ENCODE peak calls at places on chromosomes 1 and 21, in four cellular contexts. E, C, G and O are unnamed samples.

GRCh38 chr1:234585333-234586055 is 24.5 kb downstream of the IRF2BP2 start:
- DNase-seq in E (no peak), C (no peak), G (no peak), O (no peak)

GRCh38 chr21:43012596-43012995 is 38.2 kb downstream of the PKNOX1 start:
- DNase-seq in E (no peak), C (no peak), G (no peak), O (no peak)

GRCh38 chr1:101203812-101204540 is 32.8 kb upstream of the S1PR1 start:
- DNase-seq in E (peak; percentile 3), C (peak; percentile 39), G (no peak), O (no peak)

GRCh38 chr1:91513160-91513559 is 12.5 kb downstream of the CDC7 start:
- DNase-seq in E (no peak), C (no peak), G (no peak), O (no peak)

GRCh38 chr1:86370627-86371026 is 25.5 kb downstream of the ODF2L start:
- DNase-seq in E (no peak), C (no peak), G (no peak), O (no peak)

GRCh38 chr1:23050201-23050600 is 30.9 kb downstream of the KDM1A start:
- DNase-seq in E (no peak), C (no peak), G (no peak), O (no peak)

GRCh38 chr1:109499081-109499480 is 5.2 kb downstream of the CYB561D1 start:
- DNase-seq in E (no peak), C (no peak), G (no peak), O (peak; percentile 82)

GRCh38 chr1:41446851-41447610 is 37.5 kb downstream of the EDN2 start:
- DNase-seq in E (no peak), C (no peak), G (no peak), O (no peak)

GRCh38 chr1:162631546-162632233 is 574 bp upstream of the DDR2 start:
- DNase-seq in E (no peak), C (no peak), G (no peak), O (peak; percentile 79)

GRCh38 chr1:23452011-23452411 is 27.5 kb upstream of the TCEA3 start:
- DNase-seq in E (peak; percentile 4), C (peak; percentile 68), G (peak; percentile 23), O (no peak)

GRCh38 chr21:37644666-37645065 is 271.6 kb downstream of the KCNJ6 start:
- DNase-seq in E (no peak), C (no peak), G (no peak), O (no peak)

GRCh38 chr1:223244366-223245103 is 101.5 kb upstream of the TLR5 start:
- DNase-seq in E (no peak), C (no peak), G (no peak), O (no peak)

GRCh38 chr1:216221260-216221700 is 202.0 kb downstream of the USH2A start:
- DNase-seq in E (no peak), C (peak; percentile 93), G (peak; percentile 87), O (no peak)

GRCh38 chr1:169105434-169106094 is 926 bp upstream of the ATP1B1 start:
- DNase-seq in E (peak; percentile 61), C (peak; percentile 92), G (no peak), O (peak; percentile 82)

GRCh38 chr1:118563969-118564951 is 379.2 kb upstream of the SPAG17 start:
- DNase-seq in E (no peak), C (peak; percentile 0), G (no peak), O (no peak)

GRCh38 chr1:64908567-64908966 is 57.8 kb downstream of the JAK1 start:
- DNase-seq in E (no peak), C (no peak), G (no peak), O (no peak)

GRCh38 chr1:53735681-53736080 is 3.3 kb downstream of the GLIS1 start:
- DNase-seq in E (no peak), C (no peak), G (no peak), O (no peak)

GRCh38 chr1:153647375-153647714 is 11.2 kb upstream of the SNAPIN start:
- DNase-seq in E (no peak), C (no peak), G (no peak), O (no peak)

GRCh38 chr1:85328713-85329376 is 52.4 kb upstream of the BCL10 start:
- DNase-seq in E (no peak), C (no peak), G (no peak), O (no peak)

GRCh38 chr1:16186655-16187235 is 25.7 kb downstream of the ARHGEF19 start:
- DNase-seq in E (no peak), C (no peak), G (no peak), O (no peak)

GRCh38 chr21:41817228-41817627 is 50.4 kb upstream of the RIPK4 start:
- DNase-seq in E (peak; percentile 51), C (peak; percentile 12), G (no peak), O (peak; percentile 91)

GRCh38 chr1:226723640-226724532 is 15.2 kb downstream of the ITPKB start:
- DNase-seq in E (no peak), C (peak; percentile 97), G (no peak), O (no peak)

GRCh38 chr1:156859523-156860112 is 701 bp upstream of the INSRR start:
- DNase-seq in E (no peak), C (no peak), G (no peak), O (no peak)

GRCh38 chr1:14392161-14392886 is 206.2 kb upstream of the KAZN start:
- DNase-seq in E (no peak), C (no peak), G (no peak), O (no peak)

GRCh38 chr1:13583964-13584791 is 546 bp downstream of the PDPN start:
- DNase-seq in E (no peak), C (no peak), G (no peak), O (peak; percentile 35)

GRCh38 chr1:242524571-242525359 is at the start of gene PLD5:
- DNase-seq in E (peak; percentile 30), C (peak; percentile 63), G (no peak), O (peak; percentile 43)

GRCh38 chr1:80675469-80675868 is 1125.3 kb upstream of the ADGRL2 start:
- DNase-seq in E (no peak), C (no peak), G (no peak), O (no peak)

GRCh38 chr1:11638121-11638520 is 16.1 kb downstream of the FBXO2 start:
- DNase-seq in E (no peak), C (no peak), G (no peak), O (no peak)

GRCh38 chr1:36099681-36100341 is 11.1 kb downstream of the ADPRS start:
- DNase-seq in E (peak; percentile 66), C (peak; percentile 61), G (peak; percentile 58), O (peak; percentile 84)